ENCODE peak calls at places on chromosomes 13 and 19, in ten cellular contexts. K, N, A, D, P, R, U, X, S and V are unnamed samples.

GRCh38 chr19:43625918-43626579 is 6.6 kb upstream of the ZNF428 start:
- DNase-seq in R (no peak), A (no peak), K (no peak), P (no peak), N (no peak), D (no peak), X (no peak), U (no peak), S (no peak), V (no peak)

GRCh38 chr13:105177265-105177900 is 1358.1 kb downstream of the EFNB2 start:
- DNase-seq in D (no peak), A (peak; percentile 21), P (no peak), S (no peak), R (no peak), X (peak; percentile 4), N (peak; percentile 51), K (no peak), U (no peak), V (no peak)

GRCh38 chr19:6693681-6694080 is 23.7 kb upstream of the TNFSF14 start:
- DNase-seq in U (no peak), P (no peak), D (no peak), K (no peak), S (no peak), A (no peak), N (no peak), X (no peak), R (no peak), V (no peak)

GRCh38 chr19:8526345-8527062 is 12.5 kb upstream of the ZNF414 start:
- DNase-seq in N (peak; percentile 91), K (peak; percentile 91), A (peak; percentile 84), P (peak; percentile 95), U (peak; percentile 94), S (peak; percentile 37), X (peak; percentile 97), D (no peak), R (no peak), V (peak; percentile 57)

GRCh38 chr19:52248256-52248655 is 21.1 kb upstream of the ZNF766 start:
- DNase-seq in K (peak; percentile 48), X (peak; percentile 35), S (peak; percentile 31), U (no peak), A (no peak), R (no peak), D (peak; percentile 43), P (peak; percentile 60), N (peak; percentile 68), V (no peak)

GRCh38 chr13:46288570-46289259 is 77.0 kb downstream of the LRRC63 start:
- DNase-seq in P (peak; percentile 66), K (peak; percentile 17), A (peak; percentile 25), D (no peak), X (peak; percentile 49), R (no peak), U (no peak), N (peak; percentile 40), S (peak; percentile 75), V (peak; percentile 14)

GRCh38 chr13:83223546-83223945 is 658.7 kb downstream of the SLITRK1 start:
- DNase-seq in U (no peak), P (no peak), A (peak; percentile 1), N (peak; percentile 26), X (no peak), K (no peak), S (no peak), D (no peak), R (no peak), V (no peak)

GRCh38 chr13:73865027-73865426 is 269.2 kb downstream of the KLF12 start:
- DNase-seq in X (no peak), U (no peak), N (no peak), S (no peak), A (no peak), R (no peak), P (no peak), K (no peak), D (no peak), V (no peak)

GRCh38 chr19:2695288-2695866 is 7.1 kb downstream of the GNG7 start:
- DNase-seq in S (no peak), X (peak; percentile 14), R (no peak), U (no peak), D (no peak), K (no peak), A (peak; percentile 96), P (no peak), N (no peak), V (no peak)

GRCh38 chr19:46546194-46546896 is 50.7 kb upstream of the PNMA8B start:
- DNase-seq in P (peak; percentile 28), D (no peak), X (peak; percentile 38), K (peak; percentile 31), R (no peak), S (peak; percentile 23), A (peak; percentile 41), N (peak; percentile 61), U (no peak), V (peak; percentile 19)

GRCh38 chr13:51804295-51805172 is 571 bp upstream of the DHRS12 start:
- DNase-seq in N (no peak), A (peak; percentile 55), K (peak; percentile 28), X (no peak), U (peak; percentile 61), P (no peak), R (peak; percentile 17), D (no peak), S (peak; percentile 33), V (no peak)

GRCh38 chr19:16012552-16012951 is 63.7 kb upstream of the TPM4 start:
- DNase-seq in N (no peak), P (no peak), K (no peak), D (no peak), X (no peak), S (no peak), A (no peak), R (no peak), U (no peak), V (no peak)

GRCh38 chr13:40271511-40271910 is 394.9 kb downstream of the FOXO1 start:
- DNase-seq in K (no peak), A (no peak), R (no peak), S (no peak), X (no peak), P (no peak), N (no peak), D (no peak), U (peak; percentile 43), V (no peak)

GRCh38 chr13:90918551-90918950 is 428.9 kb upstream of the MIR17HG start:
- DNase-seq in K (no peak), X (peak; percentile 78), D (no peak), P (peak; percentile 22), R (no peak), N (peak; percentile 41), S (no peak), U (no peak), A (peak; percentile 9), V (peak; percentile 77)

GRCh38 chr19:54073829-54074228 is 7.3 kb downstream of the TARM1 start:
- DNase-seq in A (no peak), S (no peak), P (no peak), D (no peak), U (no peak), X (no peak), K (no peak), N (no peak), R (no peak), V (no peak)

GRCh38 chr13:51831519-51831918 is 13.5 kb downstream of the TMEM272 start:
- DNase-seq in N (no peak), K (no peak), S (no peak), R (no peak), D (no peak), P (no peak), A (no peak), U (no peak), X (no peak), V (no peak)